ENCODE peak calls at places on chromosome 3, in seven cellular contexts. U is K562, P is HCT116, Y is HepG2, H is SK-N-SH, N is GM12878, A is H1. C is an unnamed sample.

GRCh38 chr3:59866076-59866475 is 816.3 kb upstream of the CFAP20DC start:
- DNase-seq in U (no peak), P (no peak), Y (no peak), H (no peak), N (no peak), A (no peak), C (no peak)

GRCh38 chr3:14096742-14097141 is 27.9 kb downstream of the CHCHD4 start:
- DNase-seq in U (no peak), P (no peak), Y (no peak), H (no peak), N (no peak), A (no peak), C (no peak)

GRCh38 chr3:155743616-155744015 is 1.3 kb downstream of the PLCH1 start:
- DNase-seq in U (no peak), P (no peak), Y (no peak), H (peak; percentile 23), N (no peak), A (no peak), C (no peak)

GRCh38 chr3:123802007-123802630 is 82.0 kb downstream of the MYLK start:
- DNase-seq in U (no peak), P (no peak), Y (no peak), H (no peak), N (no peak), A (no peak), C (no peak)

GRCh38 chr3:174191380-174191779 is 667.8 kb upstream of the NAALADL2 start:
- DNase-seq in U (no peak), P (no peak), Y (no peak), H (no peak), N (peak; percentile 12), A (no peak), C (no peak)

GRCh38 chr3:183050706-183051105 is 48.6 kb downstream of the MCCC1 start:
- DNase-seq in U (no peak), P (no peak), Y (no peak), H (no peak), N (no peak), A (no peak), C (no peak)

GRCh38 chr3:53545365-53546031 is 51.1 kb downstream of the CACNA1D start:
- DNase-seq in U (no peak), P (no peak), Y (no peak), H (no peak), N (no peak), A (no peak), C (no peak)

GRCh38 chr3:86774082-86774691 is 216.8 kb downstream of the VGLL3 start:
- DNase-seq in U (no peak), P (no peak), Y (peak; percentile 9), H (no peak), N (no peak), A (no peak), C (no peak)

GRCh38 chr3:177569823-177570657 is 372.8 kb upstream of the TBL1XR1 start:
- DNase-seq in U (no peak), P (no peak), Y (no peak), H (no peak), N (no peak), A (no peak), C (no peak)

GRCh38 chr3:155242342-155242741 is 51.1 kb downstream of the STRIT1 start:
- DNase-seq in U (no peak), P (no peak), Y (no peak), H (no peak), N (no peak), A (no peak), C (no peak)

GRCh38 chr3:188152660-188153497 is 1.1 kb upstream of the LPP start:
- DNase-seq in U (no peak), P (no peak), Y (no peak), H (peak; percentile 13), N (no peak), A (peak; percentile 61), C (no peak)

GRCh38 chr3:13251166-13251892 is 168.8 kb downstream of the NUP210 start:
- DNase-seq in U (no peak), P (no peak), Y (peak; percentile 74), H (no peak), N (no peak), A (no peak), C (no peak)

GRCh38 chr3:196969001-196969659 is 497 bp upstream of the PIGZ start:
- DNase-seq in U (peak; percentile 70), P (no peak), Y (no peak), H (peak; percentile 79), N (no peak), A (no peak), C (no peak)

GRCh38 chr3:106540743-106541142 is 671.9 kb upstream of the CBLB start:
- DNase-seq in U (no peak), P (no peak), Y (no peak), H (no peak), N (no peak), A (no peak), C (no peak)

GRCh38 chr3:127488141-127488672 is 102.3 kb downstream of the TPRA1 start:
- DNase-seq in U (no peak), P (no peak), Y (no peak), H (no peak), N (no peak), A (peak; percentile 33), C (no peak)

GRCh38 chr3:159616234-159616825 is 372.3 kb upstream of the IL12A start:
- DNase-seq in U (no peak), P (no peak), Y (no peak), H (no peak), N (no peak), A (peak; percentile 61), C (no peak)

GRCh38 chr3:159899198-159899597 is 89.4 kb upstream of the IL12A start:
- DNase-seq in U (no peak), P (no peak), Y (no peak), H (no peak), N (no peak), A (no peak), C (no peak)

GRCh38 chr3:140216249-140216648 is 281.3 kb downstream of the CLSTN2 start:
- DNase-seq in U (peak; percentile 55), P (no peak), Y (no peak), H (no peak), N (no peak), A (no peak), C (peak; percentile 20)

GRCh38 chr3:34212671-34213070 is 414.2 kb downstream of the PDCD6IP start:
- DNase-seq in U (no peak), P (no peak), Y (no peak), H (peak; percentile 3), N (no peak), A (no peak), C (no peak)

DNA sequence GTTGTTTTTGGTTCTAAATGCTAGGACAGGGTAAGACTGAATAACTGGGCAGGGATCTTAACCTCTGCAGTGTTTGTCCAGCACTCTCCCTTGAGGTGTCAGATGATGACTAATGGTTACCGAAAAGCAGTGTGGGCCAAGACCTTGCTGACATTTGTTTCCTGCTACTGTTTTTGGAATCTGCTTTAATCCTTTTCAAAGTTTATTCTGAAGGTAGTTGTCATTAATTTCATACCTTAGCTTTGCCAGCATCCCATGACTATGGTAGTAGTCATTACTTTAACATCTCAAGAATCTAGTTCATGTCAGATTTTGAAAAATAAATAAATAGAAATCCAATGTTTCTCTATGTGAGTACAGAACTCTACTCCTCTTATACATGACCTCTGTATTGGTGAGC is 117.0 kb downstream of the P3H2 start:
- DNase-seq in U (no peak), P (peak; percentile 22), Y (no peak), H (no peak), N (no peak), A (no peak), C (peak; percentile 95)
- TF ChIP-seq SIN3A in U (no peak), P (no peak), Y (no peak), H (no peak), N (no peak), A (no peak), C (no peak)

DNA sequence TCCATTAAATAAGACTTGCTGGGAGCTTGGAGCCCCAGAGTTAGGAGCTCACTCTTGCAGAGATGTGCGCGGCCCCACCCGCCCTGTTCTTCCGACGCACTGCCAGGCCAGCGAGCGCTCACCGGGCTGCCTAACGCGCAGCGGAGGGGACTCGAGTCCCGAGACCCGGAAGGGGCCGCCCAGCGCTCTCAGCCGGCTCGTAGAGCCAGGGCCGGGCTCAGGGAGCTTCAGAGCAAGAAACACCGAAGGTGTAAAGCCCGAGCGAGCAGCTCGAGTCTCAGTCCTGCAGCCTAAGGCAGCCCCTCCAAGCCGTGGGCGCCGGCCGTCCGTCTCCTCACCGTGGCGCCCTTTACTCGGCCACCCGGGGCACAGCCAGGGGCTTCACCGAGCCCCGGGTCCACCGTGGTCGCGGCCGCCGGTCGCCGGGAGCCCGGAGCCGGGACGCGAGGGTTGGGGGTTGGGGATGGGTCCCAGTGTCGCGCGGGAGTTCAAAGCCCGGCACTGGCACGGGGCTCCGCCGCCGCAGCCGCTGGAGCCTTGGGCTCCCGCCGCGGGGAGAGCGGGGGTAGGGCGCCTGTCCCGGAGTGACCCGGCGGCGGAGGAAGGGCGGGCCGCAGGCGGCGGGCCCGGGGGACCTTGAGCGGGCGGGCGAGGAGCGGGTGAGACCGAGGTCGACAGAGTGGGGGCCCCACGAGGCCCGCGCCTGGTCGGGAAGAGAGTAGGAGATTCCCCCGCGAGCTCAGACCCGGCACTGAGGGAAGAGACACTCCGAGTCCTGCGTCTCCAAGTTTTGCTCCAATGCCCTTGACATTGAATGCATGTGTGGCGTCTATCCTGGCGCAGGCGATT is 26.9 kb upstream of the THRB start:
- DNase-seq in U (peak; percentile 56), P (no peak), Y (peak; percentile 36), H (peak; percentile 81), N (no peak), A (peak; percentile 65), C (no peak)
- TF ChIP-seq CTCF in U (peak; percentile 29), P (no peak), Y (peak; percentile 34), H (peak; percentile 13), N (no peak), A (no peak), C (peak; percentile 15)

GRCh38 chr3:23920151-23920655 is 3.3 kb downstream of the RPL15 start:
- DNase-seq in U (no peak), P (no peak), Y (no peak), H (no peak), N (no peak), A (no peak), C (no peak)
- TF ChIP-seq POLR2AphosphoS5 in U (peak; percentile 41), P (peak; percentile 46), Y (no peak), H (no peak), N (peak; percentile 73), A (peak; percentile 84), C (peak; percentile 60)

GRCh38 chr3:148815316-148815715 is 12.3 kb upstream of the CPB1 start:
- DNase-seq in U (no peak), P (no peak), Y (no peak), H (peak; percentile 65), N (no peak), A (no peak), C (no peak)

GRCh38 chr3:148820885-148821284 is 6.7 kb upstream of the CPB1 start:
- DNase-seq in U (no peak), P (no peak), Y (no peak), H (no peak), N (no peak), A (no peak), C (no peak)

GRCh38 chr3:148816427-148816826 is 11.2 kb upstream of the CPB1 start:
- DNase-seq in U (no peak), P (no peak), Y (no peak), H (peak; percentile 22), N (no peak), A (no peak), C (no peak)

GRCh38 chr3:148816971-148817519 is 10.6 kb upstream of the CPB1 start:
- DNase-seq in U (no peak), P (no peak), Y (no peak), H (no peak), N (no peak), A (no peak), C (no peak)

DNA sequence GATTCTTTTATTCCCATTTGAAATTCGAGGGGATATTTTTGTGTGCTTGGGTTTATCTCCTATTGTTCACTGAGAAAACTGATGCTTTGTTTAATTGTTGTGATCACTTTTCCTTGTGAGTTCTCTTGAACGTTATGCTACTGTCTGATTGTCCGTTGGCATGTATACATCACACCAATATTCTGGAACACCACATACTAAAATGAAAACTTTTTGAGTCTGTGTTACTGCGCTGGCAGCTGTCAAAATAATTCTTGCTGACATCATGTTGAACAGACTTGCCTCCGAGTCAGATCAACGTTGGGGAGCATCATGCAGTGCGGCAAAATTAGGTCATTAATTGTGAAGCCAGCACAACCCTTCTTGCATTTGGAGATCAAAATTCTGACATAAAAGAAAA is 11.9 kb upstream of the CPB1 start:
- DNase-seq in U (no peak), P (no peak), Y (no peak), H (peak; percentile 22), N (no peak), A (no peak), C (no peak)
- TF ChIP-seq SIN3A in U (no peak), P (no peak), Y (no peak), H (no peak), N (no peak), A (no peak), C (no peak)

C was measured in Panc1.